ENCODE peak calls at places on chromosomes 13 and 19, in six cellular contexts. I is IMR-90, P is H7, J is tibial nerve, R is PC-9, E is pancreas. M is an unnamed sample. For H3K27me3, the result is how much of the 10 kb centered on the place peaks cover.

GRCh38 chr13:28955264-28955966 is 135.3 kb downstream of the MTUS2 start:
- DNase-seq in I (no peak), P (no peak), J (no peak), R (no peak), E (no peak), M (no peak)

GRCh38 chr19:12052057-12052570 is 647 bp downstream of the ZNF878 start:
- DNase-seq in I (peak), P (peak), J (no peak), R (no peak), E (no peak), M (no peak)

GRCh38 chr19:45114116-45114515 is 21.1 kb downstream of the PPP1R37 start:
- DNase-seq in I (no peak), P (no peak), J (no peak), R (no peak), E (no peak), M (no peak)

GRCh38 chr13:50948576-50948975 is 39.0 kb downstream of the RNASEH2B start:
- DNase-seq in I (peak), P (no peak), J (no peak), R (no peak), E (no peak), M (no peak)

GRCh38 chr13:109427148-109427547 is 359.2 kb downstream of the IRS2 start:
- DNase-seq in I (no peak), P (no peak), J (no peak), R (no peak), E (no peak), M (no peak)

GRCh38 chr13:44487989-44488388 is 88.1 kb downstream of the TSC22D1 start:
- DNase-seq in I (no peak), P (no peak), J (no peak), R (no peak), E (no peak), M (no peak)

GRCh38 chr13:28984825-28985224 is 164.7 kb downstream of the MTUS2 start:
- DNase-seq in I (no peak), P (no peak), J (no peak), R (no peak), E (no peak), M (no peak)

GRCh38 chr19:27794444-27795042 is 1418.4 kb downstream of the UQCRFS1 start:
- DNase-seq in I (peak), P (peak), J (no peak), R (peak), E (no peak), M (peak)

GRCh38 chr13:71577127-71577526 is 289.9 kb downstream of the DACH1 start:
- DNase-seq in I (no peak), P (no peak), J (no peak), R (peak), E (no peak), M (no peak)

GRCh38 chr19:36420961-36421748 is 2.7 kb upstream of the ZFP82 start:
- DNase-seq in I (peak), P (peak), J (no peak), R (no peak), E (peak), M (no peak)

GRCh38 chr19:10829967-10830366 is 6.0 kb downstream of the TMED1 start:
- DNase-seq in I (no peak), P (peak), J (no peak), R (no peak), E (no peak), M (no peak)

GRCh38 chr19:13841339-13842293 is 35.3 kb upstream of the NANOS3 start:
- DNase-seq in I (no peak), P (peak), J (no peak), R (no peak), E (peak), M (peak)

GRCh38 chr13:31207630-31208549 is 8.1 kb downstream of the B3GLCT start:
- DNase-seq in I (peak), P (peak), J (no peak), R (no peak), E (no peak), M (no peak)

GRCh38 chr13:31204592-31204991 is 4.8 kb downstream of the B3GLCT start:
- DNase-seq in I (peak), P (no peak), J (no peak), R (no peak), E (no peak), M (no peak)

GRCh38 chr13:31209819-31210209 is 10.0 kb downstream of the B3GLCT start:
- DNase-seq in I (no peak), P (no peak), J (no peak), R (no peak), E (no peak), M (no peak)

GRCh38 chr13:31209172-31209818 is 9.5 kb downstream of the B3GLCT start:
- DNase-seq in I (peak), P (peak), J (no peak), R (no peak), E (peak), M (peak)

DNA sequence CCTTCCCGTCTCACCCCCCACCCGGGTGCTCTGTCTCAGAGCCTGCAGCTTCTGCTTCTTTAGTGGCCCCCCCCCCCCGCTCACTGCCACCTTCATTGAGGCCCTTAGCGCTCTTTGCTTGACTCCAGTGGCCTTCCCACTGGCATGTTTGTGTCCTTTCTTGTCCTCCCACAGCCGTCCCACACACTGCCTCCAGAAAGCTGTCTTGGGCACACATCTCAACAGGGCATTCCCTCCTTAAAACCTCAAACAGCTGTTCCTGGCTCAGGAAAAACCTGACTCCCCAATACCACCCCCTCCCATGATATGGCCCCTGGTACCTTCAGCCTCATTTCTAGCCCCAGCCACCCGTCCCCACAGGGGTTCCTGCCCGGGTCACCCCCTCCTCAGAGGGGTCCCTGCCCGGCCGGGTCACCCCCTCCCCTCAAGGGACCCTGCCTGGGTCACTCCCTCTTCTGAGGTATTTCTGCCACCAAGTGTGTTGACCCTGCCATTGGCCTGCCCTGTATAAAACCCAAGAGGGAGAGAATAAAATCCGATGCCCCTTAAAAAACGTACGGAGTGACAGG is 8.9 kb downstream of the B3GLCT start:
- DNase-seq in I (no peak), P (peak), J (no peak), R (no peak), E (no peak), M (no peak)
- H3K27me3 ChIP-seq in I (under half), P (under half), J (under half), R (under half), E (under half), M (under half)

DNA sequence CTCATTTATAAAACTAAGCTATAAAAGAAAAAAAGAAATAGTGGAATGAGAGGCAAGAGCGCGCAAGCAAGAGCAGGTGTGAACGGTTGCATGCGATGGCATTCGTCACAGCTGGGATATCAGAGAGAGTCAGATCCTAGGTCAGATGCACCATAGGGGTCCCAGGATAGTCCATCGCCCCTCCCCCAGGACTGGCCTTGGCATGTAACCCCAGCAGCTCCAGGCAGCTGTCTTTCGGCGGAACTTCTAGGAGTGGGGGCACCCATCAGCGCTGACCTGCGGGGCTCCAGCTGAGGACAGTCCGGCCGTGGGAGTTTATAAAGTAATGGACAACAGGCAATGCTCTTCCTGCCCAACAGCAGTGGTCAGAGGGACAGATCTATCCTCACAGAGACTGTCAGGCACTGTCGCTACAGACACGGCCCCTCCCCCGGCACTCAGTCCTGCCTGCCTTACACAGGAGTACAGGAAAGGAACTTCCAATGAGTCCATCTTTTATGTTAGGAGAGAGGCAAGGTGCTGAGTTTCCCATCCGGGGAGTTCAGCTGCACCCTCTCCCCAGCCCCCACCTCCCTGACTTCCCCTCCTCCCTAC is 1.4 kb downstream of the SIAH3 start:
- DNase-seq in I (no peak), P (peak), J (no peak), R (no peak), E (no peak), M (peak)
- H3K27me3 ChIP-seq in I (under half), P (under half), J (under half), R (half or more), E (under half), M (under half)

GRCh38 chr19:32576790-32577189 is 4.2 kb upstream of the PDCD5 start:
- DNase-seq in I (no peak), P (no peak), J (no peak), R (no peak), E (no peak), M (no peak)

GRCh38 chr19:32580353-32580900 is 563 bp upstream of the PDCD5 start:
- DNase-seq in I (no peak), P (no peak), J (no peak), R (no peak), E (no peak), M (no peak)

GRCh38 chr19:32581704-32582164 is 744 bp downstream of the PDCD5 start:
- DNase-seq in I (peak), P (peak), J (no peak), R (no peak), E (no peak), M (peak)

GRCh38 chr19:32580901-32581703 is at the start of gene PDCD5:
- DNase-seq in I (peak), P (peak), J (peak), R (peak), E (peak), M (peak)
- H3K27me3 ChIP-seq in I (under half), P (under half), J (under half), R (under half), E (under half), M (under half)

DNA sequence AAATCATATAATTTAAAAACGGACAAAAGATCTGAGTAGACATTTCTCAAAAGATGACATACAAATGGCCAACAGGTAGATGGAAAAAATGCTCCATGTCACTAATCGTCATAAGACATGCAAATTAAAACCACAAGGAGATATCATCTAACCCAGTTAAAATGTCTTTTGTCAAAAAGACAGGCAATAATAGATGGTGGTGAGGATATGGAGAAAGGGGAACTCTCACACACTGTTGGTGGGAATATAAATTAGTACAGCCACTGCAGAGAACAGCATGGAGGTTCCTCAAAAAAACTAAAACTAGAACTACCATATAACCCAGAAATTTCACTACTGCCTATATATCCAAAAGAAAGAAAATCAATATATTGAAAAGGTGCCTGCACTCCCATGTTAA is 37.9 kb downstream of the OR10H4 start:
- DNase-seq in I (no peak), P (no peak), J (no peak), R (no peak), E (no peak), M (no peak)
- H3K27me3 ChIP-seq in I (under half), P (under half), J (under half), R (under half), E (under half), M (under half)

DNA sequence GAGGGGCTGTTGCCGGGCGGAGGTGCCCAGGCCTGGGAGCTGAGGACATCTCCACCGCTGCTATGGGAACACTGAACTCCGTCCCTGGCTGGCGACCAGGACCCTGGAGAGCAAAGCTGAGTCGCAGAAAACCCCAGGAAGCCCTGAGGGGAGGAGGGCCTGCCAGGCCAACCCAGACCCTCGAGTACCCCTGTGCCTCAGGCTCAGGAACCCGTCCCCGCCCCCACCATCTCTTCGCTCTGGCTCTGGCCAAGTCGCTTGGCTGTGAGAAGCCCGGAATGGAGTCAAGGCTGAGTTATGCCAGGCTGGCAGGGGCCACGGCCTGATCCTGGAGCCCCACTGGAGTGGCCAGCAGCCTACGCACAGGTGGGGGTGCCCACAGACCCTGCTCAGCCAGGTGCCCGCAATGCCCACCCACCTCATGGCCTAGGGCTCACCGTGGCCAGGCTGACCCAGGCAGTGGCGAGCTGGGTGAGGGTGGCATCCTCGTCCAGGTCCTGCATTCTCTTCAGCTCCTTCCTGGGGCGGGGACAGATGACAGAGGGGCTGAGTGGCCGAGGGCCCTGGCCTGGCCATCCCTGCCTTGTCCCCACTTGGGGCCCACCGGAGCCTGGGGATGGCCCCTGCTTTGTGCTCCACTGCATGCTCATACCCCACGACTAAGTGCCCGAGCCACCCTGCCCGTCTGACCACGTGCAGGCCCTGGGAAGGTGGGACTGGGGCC is 8.5 kb upstream of the CERS1 start:
- DNase-seq in I (no peak), P (no peak), J (no peak), R (no peak), E (no peak), M (no peak)
- H3K27me3 ChIP-seq in I (under half), P (under half), J (under half), R (under half), E (under half), M (under half)

DNA sequence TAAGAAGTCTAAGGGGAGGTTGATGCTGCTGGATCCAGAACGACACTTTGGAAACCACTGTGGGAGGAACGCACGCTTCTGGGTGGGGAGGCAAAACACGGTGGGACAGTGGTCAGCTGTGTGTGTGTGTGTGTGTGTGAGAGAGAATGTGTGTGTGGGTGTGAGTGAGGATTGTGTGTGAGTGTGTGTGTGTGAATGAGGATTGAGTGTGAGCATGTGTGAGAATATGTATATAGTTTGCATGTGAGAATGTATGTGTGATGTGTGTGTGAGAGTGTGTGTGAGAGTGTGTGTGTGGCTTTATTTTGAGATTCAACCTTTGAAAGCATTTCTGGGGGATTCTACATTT is 444 bp upstream of the SLC15A1 start:
- DNase-seq in I (no peak), P (no peak), J (no peak), R (no peak), E (no peak), M (no peak)
- H3K27me3 ChIP-seq in I (under half), P (under half), J (under half), R (under half), E (under half), M (under half)

GRCh38 chr13:112175162-112176075 is 108.5 kb downstream of the SOX1 start:
- DNase-seq in I (no peak), P (no peak), J (no peak), R (no peak), E (no peak), M (peak)
- H3K27me3 ChIP-seq in I (under half), P (under half), J (under half), R (half or more), E (under half), M (under half)

GRCh38 chr19:16850133-16850532 is 20.9 kb downstream of the SIN3B start:
- DNase-seq in I (peak), P (no peak), J (no peak), R (no peak), E (no peak), M (no peak)

GRCh38 chr19:16846901-16847300 is 17.7 kb downstream of the SIN3B start:
- DNase-seq in I (no peak), P (no peak), J (no peak), R (no peak), E (no peak), M (no peak)

GRCh38 chr19:16851031-16851712 is 22.0 kb downstream of the SIN3B start:
- DNase-seq in I (peak), P (peak), J (no peak), R (no peak), E (no peak), M (no peak)

GRCh38 chr19:16847407-16847806 is 18.2 kb downstream of the SIN3B start:
- DNase-seq in I (no peak), P (no peak), J (no peak), R (no peak), E (no peak), M (no peak)

GRCh38 chr19:16849168-16849567 is 20.0 kb downstream of the SIN3B start:
- DNase-seq in I (peak), P (no peak), J (no peak), R (no peak), E (no peak), M (no peak)
- H3K27me3 ChIP-seq in I (under half), P (under half), J (under half), R (under half), E (under half), M (under half)